ENCODE peak calls at places on chromosomes 16 and 17, in five cellular contexts. W is RWPE1, N is dorsolateral prefrontal cortex, I is HL-60, K is GM23338. Z is an unnamed sample.

GRCh38 chr17:66451188-66452149 is 149.1 kb downstream of the PRKCA start:
- DNase-seq in W (no peak), N (no peak), I (no peak), K (peak; percentile 80), Z (peak; percentile 17)

GRCh38 chr16:11333696-11334095 is 11.6 kb upstream of the RMI2 start:
- DNase-seq in W (peak; percentile 34), N (no peak), I (no peak), K (no peak), Z (peak; percentile 34)

GRCh38 chr16:59634951-59635350 is 900.8 kb upstream of the GOT2 start:
- DNase-seq in W (no peak), N (no peak), I (no peak), K (no peak), Z (no peak)

GRCh38 chr16:19595043-19595767 is 39.7 kb downstream of the VPS35L start:
- DNase-seq in W (peak; percentile 67), N (no peak), I (no peak), K (no peak), Z (no peak)

GRCh38 chr16:54926166-54926838 is 4.4 kb upstream of the IRX5 start:
- DNase-seq in W (no peak), N (no peak), I (peak; percentile 27), K (no peak), Z (no peak)

GRCh38 chr17:55735784-55736405 is 13.2 kb upstream of the TMEM100 start:
- DNase-seq in W (no peak), N (no peak), I (no peak), K (peak; percentile 78), Z (peak; percentile 23)

GRCh38 chr17:67999291-67999911 is 3.1 kb upstream of the C17orf58 start:
- DNase-seq in W (peak; percentile 39), N (no peak), I (no peak), K (no peak), Z (no peak)

GRCh38 chr16:84277244-84277823 is 17.3 kb upstream of the WFDC1 start:
- DNase-seq in W (peak; percentile 44), N (peak; percentile 68), I (peak; percentile 37), K (peak; percentile 86), Z (peak; percentile 84)

GRCh38 chr16:83044589-83044988 is 417.8 kb downstream of the CDH13 start:
- DNase-seq in W (no peak), N (no peak), I (no peak), K (peak; percentile 6), Z (no peak)

GRCh38 chr17:76515291-76515949 is 14.2 kb upstream of the RHBDF2 start:
- DNase-seq in W (no peak), N (no peak), I (no peak), K (no peak), Z (no peak)

GRCh38 chr17:35449371-35449931 is 885 bp upstream of the SLFN13 start:
- DNase-seq in W (no peak), N (no peak), I (no peak), K (peak; percentile 54), Z (peak; percentile 40)

GRCh38 chr17:47888293-47888692 is 7.7 kb upstream of the SP2 start:
- DNase-seq in W (no peak), N (peak; percentile 15), I (no peak), K (no peak), Z (no peak)

GRCh38 chr17:7348478-7349242 is 3.3 kb upstream of the KCTD11 start:
- DNase-seq in W (no peak), N (no peak), I (no peak), K (no peak), Z (no peak)

GRCh38 chr16:76577003-76577402 is 299.8 kb downstream of the CNTNAP4 start:
- DNase-seq in W (no peak), N (no peak), I (no peak), K (no peak), Z (no peak)

GRCh38 chr16:88705076-88705684 is 1.0 kb downstream of the RNF166 start:
- DNase-seq in W (no peak), N (no peak), I (no peak), K (no peak), Z (no peak)

GRCh38 chr17:10380631-10381408 is 8.0 kb upstream of the MYH13 start:
- DNase-seq in W (no peak), N (no peak), I (no peak), K (no peak), Z (no peak)

GRCh38 chr16:17414421-17414820 is 56.3 kb downstream of the XYLT1 start:
- DNase-seq in W (no peak), N (no peak), I (no peak), K (no peak), Z (no peak)

GRCh38 chr17:63775420-63775819 is 1.4 kb downstream of the DDX42 start:
- DNase-seq in W (no peak), N (no peak), I (no peak), K (peak; percentile 5), Z (no peak)

GRCh38 chr16:79437764-79438728 is 162.5 kb downstream of the MAF start:
- DNase-seq in W (no peak), N (peak; percentile 51), I (no peak), K (peak; percentile 44), Z (no peak)

GRCh38 chr16:67013238-67013822 is 15.6 kb upstream of the CBFB start:
- DNase-seq in W (no peak), N (peak; percentile 63), I (no peak), K (peak; percentile 32), Z (no peak)

GRCh38 chr16:80806957-80807356 is 2.6 kb upstream of the CDYL2 start:
- DNase-seq in W (peak; percentile 49), N (no peak), I (no peak), K (no peak), Z (no peak)

DNA sequence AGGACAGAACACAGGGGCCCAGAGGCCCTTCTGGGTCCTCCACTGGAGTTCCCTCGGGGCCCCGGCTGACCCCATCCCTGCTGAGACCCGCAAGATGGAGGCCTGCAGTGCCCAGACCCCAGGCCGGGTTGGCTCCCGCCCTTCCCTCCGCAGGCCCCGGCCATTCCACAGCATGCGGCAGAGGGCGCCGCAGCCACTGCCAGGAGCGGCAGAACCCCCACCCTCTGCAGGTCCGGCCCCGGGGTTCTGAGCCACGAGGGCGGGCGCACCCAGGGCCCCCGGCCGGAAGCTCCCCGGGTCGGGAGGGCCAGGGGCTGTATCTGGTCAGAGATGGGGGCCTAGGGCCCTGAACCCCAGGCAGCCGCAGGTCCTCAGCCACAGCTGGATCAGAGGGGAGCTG is 2.4 kb upstream of the PERCC1 start:
- DNase-seq in W (no peak), N (no peak), I (no peak), K (peak; percentile 81), Z (peak; percentile 51)
- TF ChIP-seq CTCF in W (peak; percentile 28), N (no peak), I (peak; percentile 65), K (peak; percentile 46), Z (no peak)

DNA sequence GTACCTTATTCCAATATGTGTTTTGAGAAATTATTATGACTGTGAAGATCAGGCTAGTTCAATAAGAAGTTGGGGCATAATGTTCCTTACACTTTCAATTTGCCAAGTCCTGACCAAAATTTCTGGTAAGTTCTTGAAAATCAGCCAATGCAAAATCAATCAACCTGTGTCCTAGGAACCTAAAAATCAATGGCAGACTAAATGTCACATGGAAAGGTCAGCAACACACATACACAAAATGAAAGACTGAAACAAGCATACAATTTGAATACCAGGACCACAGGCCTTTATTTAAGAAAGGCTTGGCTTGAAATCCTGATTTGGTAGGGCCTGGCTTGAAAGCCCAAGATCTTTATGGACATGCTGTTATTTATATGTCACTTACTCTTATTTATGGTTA is 155.5 kb upstream of the ZKSCAN2 start:
- DNase-seq in W (no peak), N (no peak), I (no peak), K (no peak), Z (no peak)
- TF ChIP-seq CTCF in W (no peak), N (no peak), I (no peak), K (no peak), Z (no peak)

GRCh38 chr17:1899403-1900000 is 69.7 kb downstream of the RPA1 start:
- DNase-seq in W (no peak), N (no peak), I (no peak), K (no peak), Z (no peak)
- TF ChIP-seq CTCF in W (no peak), N (no peak), I (no peak), K (peak; percentile 26), Z (peak; percentile 23)

DNA sequence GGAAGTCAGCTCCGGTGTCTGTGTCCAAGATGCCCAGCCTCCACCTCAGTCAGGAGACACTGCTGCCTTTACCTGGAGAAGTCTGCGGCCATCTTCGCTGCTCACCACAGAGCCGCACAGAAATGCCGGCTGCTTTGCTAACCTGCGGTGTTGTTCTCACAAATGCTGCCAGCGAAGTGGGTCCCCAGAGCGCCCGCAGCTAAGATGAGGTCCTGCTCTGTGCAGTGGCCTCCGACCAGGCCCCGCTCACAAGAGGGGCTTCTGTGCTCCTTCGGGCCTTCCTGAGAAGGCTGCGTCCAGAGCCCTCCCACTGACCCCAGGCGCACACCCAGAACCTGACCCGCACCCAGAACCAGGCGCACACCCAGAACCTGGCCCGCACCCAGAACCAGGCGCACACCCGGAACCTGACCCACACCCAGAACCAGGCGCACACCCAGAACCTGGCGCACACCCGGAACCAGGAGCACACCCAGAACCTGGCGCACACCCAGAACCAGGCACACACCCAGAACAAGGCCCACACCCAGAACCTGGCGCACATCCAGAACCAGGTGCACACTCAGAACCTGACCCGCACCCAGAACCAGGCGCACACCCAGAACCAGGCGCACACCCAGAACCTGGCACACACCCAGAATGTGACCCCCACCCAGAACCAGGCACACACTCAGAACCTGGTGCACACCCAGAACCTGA is 51.5 kb upstream of the FASN start:
- DNase-seq in W (no peak), N (no peak), I (no peak), K (no peak), Z (no peak)
- TF ChIP-seq CTCF in W (no peak), N (no peak), I (no peak), K (no peak), Z (no peak)

DNA sequence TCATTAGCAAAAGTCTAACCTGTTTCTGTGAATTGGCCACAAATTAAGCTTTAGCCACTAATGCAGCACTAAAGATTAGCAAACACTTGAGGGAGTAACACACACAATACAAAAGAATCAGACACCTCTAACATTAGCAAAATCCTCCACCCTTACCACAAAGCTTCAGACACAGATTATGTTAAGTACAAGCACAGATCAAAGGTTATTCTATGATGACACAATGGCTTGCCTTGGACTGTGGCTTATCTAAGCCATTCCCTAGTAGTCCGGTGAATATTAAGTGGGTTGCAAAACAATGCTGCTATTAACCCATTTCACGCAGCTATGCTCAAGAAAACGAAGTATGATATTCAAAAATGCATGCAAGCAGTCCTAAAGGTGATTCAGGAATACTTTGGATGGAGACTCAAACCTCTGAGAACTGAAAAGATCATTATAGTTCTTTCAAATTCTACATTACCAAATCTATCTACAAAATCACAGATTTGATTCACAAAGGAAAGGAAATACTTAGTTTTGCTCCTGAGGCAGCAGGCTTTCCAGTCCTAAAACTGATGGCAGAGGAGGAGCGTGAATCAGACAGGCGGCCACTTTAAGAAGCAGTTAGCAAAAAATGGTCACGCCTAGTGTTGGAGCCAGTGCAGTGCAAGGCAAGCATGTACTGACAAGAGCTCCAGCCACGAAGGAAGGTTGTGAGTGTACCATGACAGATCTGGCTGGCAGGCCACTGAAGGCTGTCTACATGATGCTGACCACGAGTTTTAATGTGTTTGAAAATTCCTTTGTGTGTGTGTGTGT is 67.2 kb downstream of the PARN start:
- DNase-seq in W (peak; percentile 83), N (no peak), I (no peak), K (peak; percentile 15), Z (no peak)
- TF ChIP-seq CTCF in W (no peak), N (no peak), I (no peak), K (no peak), Z (no peak)